ENCODE peak calls at places on chromosomes 5 and 9, in four cellular contexts. One of them, this sample, is unnamed.

GRCh38 chr5:116970318-116970717 is 395.7 kb upstream of the SEMA6A start:
- DNase-seq in neural crest cell: no peak
- DNase-seq in dorsolateral prefrontal cortex: peak; percentile 19
- DNase-seq in HFF-Myc: no peak
- DNase-seq in this sample: peak; percentile 11

GRCh38 chr9:136328622-136329041 is 1.3 kb downstream of the GPSM1 start:
- DNase-seq in HFF-Myc: no peak
- DNase-seq in neural crest cell: peak; percentile 67
- DNase-seq in dorsolateral prefrontal cortex: no peak
- DNase-seq in this sample: no peak

GRCh38 chr5:137594717-137595116 is 95.6 kb upstream of the SPOCK1 start:
- DNase-seq in neural crest cell: no peak
- DNase-seq in HFF-Myc: no peak
- DNase-seq in dorsolateral prefrontal cortex: no peak
- DNase-seq in this sample: no peak

GRCh38 chr5:135182675-135183074 is 148.6 kb upstream of the PITX1 start:
- DNase-seq in neural crest cell: no peak
- DNase-seq in dorsolateral prefrontal cortex: no peak
- DNase-seq in HFF-Myc: no peak
- DNase-seq in this sample: no peak

GRCh38 chr9:115213777-115214428 is 95.9 kb upstream of the TNC start:
- DNase-seq in dorsolateral prefrontal cortex: no peak
- DNase-seq in HFF-Myc: peak; percentile 77
- DNase-seq in neural crest cell: no peak
- DNase-seq in this sample: peak; percentile 3

GRCh38 chr5:81717221-81717620 is 33.7 kb downstream of the SSBP2 start:
- DNase-seq in neural crest cell: no peak
- DNase-seq in dorsolateral prefrontal cortex: no peak
- DNase-seq in HFF-Myc: no peak
- DNase-seq in this sample: no peak

GRCh38 chr9:9919174-9919573 is 693.6 kb downstream of the PTPRD start:
- DNase-seq in dorsolateral prefrontal cortex: no peak
- DNase-seq in HFF-Myc: no peak
- DNase-seq in neural crest cell: no peak
- DNase-seq in this sample: no peak

GRCh38 chr9:76390656-76391055 is 3.6 kb downstream of the RFK start:
- DNase-seq in HFF-Myc: no peak
- DNase-seq in dorsolateral prefrontal cortex: no peak
- DNase-seq in neural crest cell: no peak
- DNase-seq in this sample: no peak

GRCh38 chr9:18441245-18441644 is 32.7 kb upstream of the ADAMTSL1 start:
- DNase-seq in HFF-Myc: no peak
- DNase-seq in dorsolateral prefrontal cortex: no peak
- DNase-seq in neural crest cell: no peak
- DNase-seq in this sample: no peak

GRCh38 chr5:26482817-26483375 is 555.5 kb downstream of the CDH9 start:
- DNase-seq in neural crest cell: peak; percentile 29
- DNase-seq in HFF-Myc: no peak
- DNase-seq in dorsolateral prefrontal cortex: no peak
- DNase-seq in this sample: peak; percentile 39

GRCh38 chr5:71922584-71923106 is 184.6 kb upstream of the MAP1B start:
- DNase-seq in dorsolateral prefrontal cortex: no peak
- DNase-seq in HFF-Myc: no peak
- DNase-seq in neural crest cell: no peak
- DNase-seq in this sample: peak; percentile 66

GRCh38 chr9:120893585-120893857 is 16.5 kb upstream of the PHF19 start:
- DNase-seq in dorsolateral prefrontal cortex: no peak
- DNase-seq in neural crest cell: no peak
- DNase-seq in HFF-Myc: no peak
- DNase-seq in this sample: no peak

GRCh38 chr5:32319392-32319791 is 6.7 kb upstream of the MTMR12 start:
- DNase-seq in dorsolateral prefrontal cortex: no peak
- DNase-seq in HFF-Myc: no peak
- DNase-seq in neural crest cell: no peak
- DNase-seq in this sample: no peak

GRCh38 chr5:145244251-145244650 is 590.9 kb downstream of the PRELID2 start:
- DNase-seq in HFF-Myc: no peak
- DNase-seq in neural crest cell: no peak
- DNase-seq in dorsolateral prefrontal cortex: no peak
- DNase-seq in this sample: no peak

GRCh38 chr5:33275921-33276705 is 164.7 kb upstream of the TARS1 start:
- DNase-seq in HFF-Myc: no peak
- DNase-seq in dorsolateral prefrontal cortex: no peak
- DNase-seq in neural crest cell: no peak
- DNase-seq in this sample: no peak

GRCh38 chr5:41406424-41406823 is 104.0 kb downstream of the PLCXD3 start:
- DNase-seq in dorsolateral prefrontal cortex: no peak
- DNase-seq in neural crest cell: no peak
- DNase-seq in HFF-Myc: no peak
- DNase-seq in this sample: no peak

GRCh38 chr9:116589392-116590354 is 97.4 kb upstream of the TRIM32 start:
- DNase-seq in HFF-Myc: peak; percentile 70
- DNase-seq in neural crest cell: no peak
- DNase-seq in dorsolateral prefrontal cortex: no peak
- DNase-seq in this sample: no peak

GRCh38 chr9:133224762-133225161 is 15.7 kb upstream of the OBP2B start:
- DNase-seq in dorsolateral prefrontal cortex: no peak
- DNase-seq in neural crest cell: no peak
- DNase-seq in HFF-Myc: no peak
- DNase-seq in this sample: no peak

GRCh38 chr5:34715711-34716110 is 59.6 kb downstream of the RAI14 start:
- DNase-seq in HFF-Myc: no peak
- DNase-seq in dorsolateral prefrontal cortex: no peak
- DNase-seq in neural crest cell: no peak
- DNase-seq in this sample: no peak

GRCh38 chr9:137317979-137318511 is 16.0 kb upstream of the NRARP start:
- DNase-seq in dorsolateral prefrontal cortex: no peak
- DNase-seq in HFF-Myc: no peak
- DNase-seq in neural crest cell: no peak
- DNase-seq in this sample: no peak

GRCh38 chr5:32601623-32602295 is 16.4 kb downstream of the SUB1 start:
- DNase-seq in dorsolateral prefrontal cortex: no peak
- DNase-seq in HFF-Myc: no peak
- DNase-seq in neural crest cell: no peak
- DNase-seq in this sample: no peak

DNA sequence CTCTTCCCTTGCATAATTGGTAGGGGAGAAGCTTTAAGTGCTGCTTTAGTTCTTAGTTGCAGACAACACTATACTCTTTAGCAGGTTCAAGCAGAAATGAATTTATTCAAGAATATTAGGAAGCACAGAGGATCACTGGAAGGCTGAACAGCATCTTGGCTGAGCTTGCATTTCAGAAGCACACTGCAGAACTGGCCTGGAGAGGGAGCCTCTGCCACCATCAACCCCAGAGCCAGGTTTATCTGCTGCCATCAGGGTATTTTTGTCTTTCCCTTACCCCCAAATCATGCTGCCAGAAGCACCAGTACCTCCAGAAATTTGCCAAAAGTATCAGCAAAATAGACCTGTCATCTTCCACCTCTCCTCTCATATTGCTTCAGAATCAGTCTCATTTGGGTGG is 440.7 kb downstream of the DMAC1 start:
- DNase-seq in HFF-Myc: no peak
- DNase-seq in dorsolateral prefrontal cortex: no peak
- DNase-seq in neural crest cell: no peak
- DNase-seq in this sample: no peak
- TF ChIP-seq CTCF in HFF-Myc: peak; percentile 39
- TF ChIP-seq CTCF in dorsolateral prefrontal cortex: peak; percentile 24
- TF ChIP-seq CTCF in neural crest cell: no peak
- TF ChIP-seq CTCF in this sample: no peak

DNA sequence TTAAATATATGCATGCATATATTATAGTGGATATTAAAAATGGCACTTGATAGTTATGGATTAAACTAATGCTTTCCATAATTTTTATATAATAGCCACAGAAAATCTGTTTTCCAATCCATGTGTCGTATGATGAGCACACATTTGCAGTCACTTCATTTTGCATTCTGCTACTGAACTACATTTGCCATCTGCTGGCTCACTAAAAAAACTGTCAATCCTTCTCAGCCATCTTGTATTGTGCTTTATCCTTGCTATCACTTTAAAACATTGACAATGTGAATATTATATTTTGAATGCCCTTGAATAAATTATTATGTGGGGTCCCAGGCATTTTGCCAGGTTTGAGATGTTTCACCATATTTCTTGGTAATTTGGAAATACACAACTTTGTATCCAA is 586.6 kb downstream of the DNAH5 start:
- DNase-seq in HFF-Myc: no peak
- DNase-seq in dorsolateral prefrontal cortex: no peak
- DNase-seq in neural crest cell: no peak
- DNase-seq in this sample: no peak
- TF ChIP-seq CTCF in HFF-Myc: no peak
- TF ChIP-seq CTCF in dorsolateral prefrontal cortex: no peak
- TF ChIP-seq CTCF in neural crest cell: no peak
- TF ChIP-seq CTCF in this sample: no peak

GRCh38 chr9:119375892-119376291 is 6.7 kb upstream of the BRINP1 start:
- DNase-seq in dorsolateral prefrontal cortex: no peak
- DNase-seq in HFF-Myc: no peak
- DNase-seq in neural crest cell: peak; percentile 44
- DNase-seq in this sample: no peak
- TF ChIP-seq CTCF in dorsolateral prefrontal cortex: no peak
- TF ChIP-seq CTCF in HFF-Myc: no peak
- TF ChIP-seq CTCF in neural crest cell: peak; percentile 68
- TF ChIP-seq CTCF in this sample: no peak

GRCh38 chr5:60577116-60577515 is 122.8 kb downstream of the DEPDC1B start:
- DNase-seq in dorsolateral prefrontal cortex: no peak
- DNase-seq in neural crest cell: no peak
- DNase-seq in HFF-Myc: no peak
- DNase-seq in this sample: no peak

GRCh38 chr5:60576425-60576824 is 123.5 kb downstream of the DEPDC1B start:
- DNase-seq in dorsolateral prefrontal cortex: no peak
- DNase-seq in neural crest cell: no peak
- DNase-seq in HFF-Myc: no peak
- DNase-seq in this sample: no peak

GRCh38 chr5:60583598-60583997 is 116.4 kb downstream of the DEPDC1B start:
- DNase-seq in dorsolateral prefrontal cortex: no peak
- DNase-seq in HFF-Myc: no peak
- DNase-seq in neural crest cell: no peak
- DNase-seq in this sample: no peak

DNA sequence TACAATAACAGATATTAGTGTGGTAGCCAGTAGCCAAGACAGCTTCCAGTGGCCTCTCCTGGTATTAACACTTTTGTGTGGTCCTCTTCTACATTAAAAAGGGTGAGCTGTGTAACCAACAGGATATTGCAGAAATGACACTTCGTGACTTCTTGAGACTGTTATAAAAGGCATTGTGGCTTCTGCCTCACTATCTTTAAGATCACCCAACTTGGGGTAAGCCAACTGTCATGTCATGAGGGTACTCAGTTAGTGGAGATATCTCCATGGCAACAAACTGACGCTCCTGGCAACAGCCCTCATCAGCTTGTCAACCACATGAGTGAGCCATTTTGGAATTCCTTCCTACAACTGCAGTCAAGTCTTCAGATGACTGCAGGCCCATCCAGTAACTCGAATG is 121.7 kb downstream of the DEPDC1B start:
- DNase-seq in HFF-Myc: no peak
- DNase-seq in neural crest cell: no peak
- DNase-seq in dorsolateral prefrontal cortex: no peak
- DNase-seq in this sample: no peak
- TF ChIP-seq CTCF in HFF-Myc: no peak
- TF ChIP-seq CTCF in neural crest cell: no peak
- TF ChIP-seq CTCF in dorsolateral prefrontal cortex: no peak
- TF ChIP-seq CTCF in this sample: no peak

GRCh38 chr5:66223637-66224036 is 79.5 kb downstream of the SREK1 start:
- DNase-seq in dorsolateral prefrontal cortex: no peak
- DNase-seq in neural crest cell: no peak
- DNase-seq in HFF-Myc: no peak
- DNase-seq in this sample: peak; percentile 35
- TF ChIP-seq CTCF in dorsolateral prefrontal cortex: peak; percentile 46
- TF ChIP-seq CTCF in neural crest cell: peak; percentile 40
- TF ChIP-seq CTCF in HFF-Myc: peak; percentile 50
- TF ChIP-seq CTCF in this sample: peak; percentile 19

DNA sequence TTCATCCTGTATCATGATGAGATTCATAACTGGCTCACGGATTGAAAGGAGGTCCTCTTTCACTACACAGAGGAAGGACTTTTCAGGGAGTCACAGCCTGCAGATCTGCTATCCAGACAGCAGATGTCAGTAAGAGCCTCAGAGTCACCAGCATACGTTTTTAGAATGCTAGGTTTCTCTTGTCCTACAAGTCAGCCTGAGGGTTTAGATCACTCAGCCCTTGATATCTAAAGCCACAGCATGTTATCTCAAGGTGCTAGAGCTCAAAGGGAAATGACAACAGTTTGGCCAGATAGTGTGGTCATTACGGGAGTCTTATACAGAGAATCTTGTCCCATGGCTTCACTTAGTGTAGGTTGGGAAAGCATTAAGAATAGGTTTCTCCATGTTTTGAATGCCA is 30.9 kb upstream of the SLC46A2 start:
- DNase-seq in neural crest cell: no peak
- DNase-seq in dorsolateral prefrontal cortex: no peak
- DNase-seq in HFF-Myc: peak; percentile 3
- DNase-seq in this sample: peak; percentile 7
- TF ChIP-seq CTCF in neural crest cell: peak; percentile 63
- TF ChIP-seq CTCF in dorsolateral prefrontal cortex: peak; percentile 52
- TF ChIP-seq CTCF in HFF-Myc: peak; percentile 45
- TF ChIP-seq CTCF in this sample: no peak

GRCh38 chr9:122264360-122265264 is at the start of the genes MRRF and RBM18:
- DNase-seq in HFF-Myc: peak; percentile 61
- DNase-seq in dorsolateral prefrontal cortex: peak; percentile 88
- DNase-seq in neural crest cell: peak; percentile 82
- DNase-seq in this sample: peak; percentile 86

GRCh38 chr9:122268041-122268814 is 3.5 kb downstream of the MRRF start:
- DNase-seq in dorsolateral prefrontal cortex: no peak
- DNase-seq in HFF-Myc: no peak
- DNase-seq in neural crest cell: no peak
- DNase-seq in this sample: no peak

GRCh38 chr9:122262073-122262472 is 2.6 kb downstream of the RBM18 start:
- DNase-seq in HFF-Myc: no peak
- DNase-seq in neural crest cell: no peak
- DNase-seq in dorsolateral prefrontal cortex: no peak
- DNase-seq in this sample: no peak

GRCh38 chr9:122263699-122264349 is 816 bp downstream of the RBM18 start:
- DNase-seq in neural crest cell: no peak
- DNase-seq in dorsolateral prefrontal cortex: no peak
- DNase-seq in HFF-Myc: no peak
- DNase-seq in this sample: no peak

GRCh38 chr9:122265265-122265900 is 701 bp downstream of the MRRF start:
- DNase-seq in neural crest cell: no peak
- DNase-seq in dorsolateral prefrontal cortex: no peak
- DNase-seq in HFF-Myc: no peak
- DNase-seq in this sample: peak; percentile 5
- TF ChIP-seq CTCF in neural crest cell: no peak
- TF ChIP-seq CTCF in dorsolateral prefrontal cortex: no peak
- TF ChIP-seq CTCF in HFF-Myc: no peak
- TF ChIP-seq CTCF in this sample: no peak

GRCh38 chr9:126623667-126624452 is 10.1 kb downstream of the LMX1B start:
- DNase-seq in dorsolateral prefrontal cortex: no peak
- DNase-seq in HFF-Myc: no peak
- DNase-seq in neural crest cell: no peak
- DNase-seq in this sample: no peak
- TF ChIP-seq CTCF in dorsolateral prefrontal cortex: no peak
- TF ChIP-seq CTCF in HFF-Myc: no peak
- TF ChIP-seq CTCF in neural crest cell: no peak
- TF ChIP-seq CTCF in this sample: no peak